ENCODE peak calls at places on chromosomes 11 and 22, in five cellular contexts. H, L, Y, N and W are unnamed samples.

GRCh38 chr11:134543144-134544044 is 131.4 kb upstream of the B3GAT1 start:
- DNase-seq in H (no peak), Y (no peak), L (no peak), N (peak; percentile 25), W (no peak)

GRCh38 chr11:66743271-66743968 is 14.4 kb upstream of the SPTBN2 start:
- DNase-seq in Y (no peak), H (no peak), N (peak; percentile 70), L (no peak), W (no peak)

GRCh38 chr11:57761301-57762234 is at the start of gene CTNND1:
- DNase-seq in H (peak; percentile 91), N (peak; percentile 88), Y (peak; percentile 87), L (peak; percentile 87), W (no peak)

GRCh38 chr11:105137286-105137685 is 2.3 kb downstream of the CARD18 start:
- DNase-seq in N (no peak), L (no peak), Y (no peak), H (no peak), W (no peak)

GRCh38 chr22:44981857-44982256 is 27.9 kb downstream of the PHF21B start:
- DNase-seq in L (no peak), N (no peak), Y (no peak), H (no peak), W (no peak)

GRCh38 chr11:61293869-61294716 is 1.0 kb downstream of the VWCE start:
- DNase-seq in N (no peak), Y (peak; percentile 80), L (peak; percentile 73), H (peak; percentile 80), W (no peak)

GRCh38 chr22:46355996-46356471 is 20.5 kb downstream of the TRMU start:
- DNase-seq in Y (no peak), L (no peak), N (no peak), H (peak; percentile 52), W (no peak)

GRCh38 chr11:32893947-32894827 is 1.6 kb downstream of the QSER1 start:
- DNase-seq in L (peak; percentile 66), H (no peak), N (no peak), Y (peak; percentile 65), W (no peak)

GRCh38 chr11:48172818-48173609 is 43.6 kb upstream of the OR4B1 start:
- DNase-seq in Y (peak; percentile 73), L (peak; percentile 65), N (peak; percentile 58), H (peak; percentile 72), W (no peak)

GRCh38 chr22:28243539-28243938 is 324.5 kb upstream of the PITPNB start:
- DNase-seq in H (no peak), N (no peak), Y (no peak), L (no peak), W (no peak)

GRCh38 chr11:126172596-126173038 is 38.8 kb downstream of the RPUSD4 start:
- DNase-seq in H (no peak), L (no peak), N (no peak), Y (no peak), W (no peak)

GRCh38 chr11:77090373-77091111 is 12.1 kb upstream of the OMP start:
- DNase-seq in H (peak; percentile 49), N (no peak), Y (no peak), L (no peak), W (no peak)

GRCh38 chr22:42627981-42628380 is 12.4 kb downstream of the ATP5MGL start:
- DNase-seq in L (no peak), Y (no peak), N (no peak), H (no peak), W (no peak)

GRCh38 chr11:45534132-45534531 is 131.3 kb downstream of the CHST1 start:
- DNase-seq in N (no peak), Y (no peak), H (no peak), L (no peak), W (no peak)

GRCh38 chr11:33704240-33705002 is 3.8 kb upstream of the C11orf91 start:
- DNase-seq in Y (no peak), H (no peak), N (no peak), L (no peak), W (no peak)

GRCh38 chr11:128472128-128473110 is 114.9 kb downstream of the ETS1 start:
- DNase-seq in L (peak; percentile 60), N (no peak), H (no peak), Y (peak; percentile 56), W (peak; percentile 86)

GRCh38 chr22:41722496-41722895 is 23.2 kb downstream of the MEI1 start:
- DNase-seq in L (no peak), Y (no peak), H (no peak), N (no peak), W (no peak)

GRCh38 chr11:33040127-33040861 is 922 bp downstream of the TCP11L1 start:
- DNase-seq in N (no peak), Y (peak; percentile 66), H (no peak), L (peak; percentile 71), W (no peak)

GRCh38 chr22:47595122-47595521 is 832.7 kb downstream of the TBC1D22A start:
- DNase-seq in N (no peak), Y (no peak), L (no peak), H (no peak), W (no peak)

GRCh38 chr11:96107143-96107829 is 183.4 kb upstream of the MTMR2 start:
- DNase-seq in L (no peak), H (no peak), Y (no peak), N (no peak), W (no peak)

GRCh38 chr22:17633217-17633997 is 4.9 kb upstream of the ATP6V1E1 start:
- DNase-seq in N (no peak), H (no peak), L (no peak), Y (no peak), W (no peak)

GRCh38 chr22:37283393-37283937 is 1.2 kb downstream of the CYTH4 start:
- DNase-seq in Y (no peak), N (no peak), H (no peak), L (no peak), W (no peak)

GRCh38 chr22:25453557-25453956 is 110.9 kb upstream of the GRK3 start:
- DNase-seq in L (no peak), N (no peak), Y (no peak), H (no peak), W (no peak)

GRCh38 chr11:29124436-29124835 is 892.4 kb downstream of the KCNA4 start:
- DNase-seq in Y (no peak), N (no peak), H (no peak), L (no peak), W (no peak)

GRCh38 chr22:39958916-39959639 is 1.1 kb upstream of the TMA7B start:
- DNase-seq in L (no peak), N (no peak), Y (no peak), H (no peak), W (no peak)

GRCh38 chr11:33383920-33384209 is 126.7 kb downstream of the HIPK3 start:
- DNase-seq in Y (no peak), N (no peak), H (no peak), L (no peak), W (no peak)

DNA sequence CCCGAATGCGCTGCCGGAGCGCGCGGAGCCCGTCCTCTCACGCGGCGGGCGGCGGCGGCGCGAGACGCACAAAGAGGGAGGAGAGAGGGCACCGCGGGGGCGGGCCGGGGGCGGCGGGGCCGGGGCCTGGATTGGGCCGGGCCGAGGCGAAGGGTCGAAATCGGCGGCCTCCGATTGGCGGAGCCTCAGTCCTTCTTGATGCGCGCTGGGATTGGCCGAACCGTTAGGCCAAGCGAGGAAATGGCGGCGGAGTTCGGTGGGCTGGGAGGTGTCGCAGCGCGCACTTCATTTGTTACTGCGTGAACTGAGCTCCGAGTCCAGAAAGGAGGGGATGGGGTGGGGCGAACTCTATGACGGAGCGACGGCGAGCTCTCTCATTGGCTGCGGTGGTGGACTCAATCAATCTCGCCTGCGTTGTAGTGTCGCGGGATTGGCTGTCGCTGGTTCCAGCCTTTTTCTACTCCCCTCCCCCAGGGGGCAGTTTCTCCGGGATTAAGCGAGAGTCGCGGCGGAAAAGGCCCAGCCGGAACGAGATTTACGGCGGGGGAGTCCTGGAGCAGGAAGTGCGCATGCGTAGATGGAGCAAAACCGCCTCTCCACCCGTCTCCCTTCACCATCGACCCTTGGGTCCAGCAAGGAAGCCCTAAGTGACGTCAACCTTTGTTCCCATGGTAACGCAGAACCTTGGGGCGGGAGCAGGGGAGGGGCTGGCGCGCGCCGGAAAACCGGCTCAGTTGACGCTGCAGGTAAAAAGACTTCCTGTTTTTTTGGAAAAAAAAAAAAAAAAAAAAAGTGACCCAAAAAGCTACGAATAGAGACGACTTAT is at the start of gene SF1:
- DNase-seq in H (peak; percentile 99), N (peak; percentile 99), L (peak; percentile 97), Y (peak; percentile 97), W (peak; percentile 100)
- TF ChIP-seq CTCF in H (no peak), N (no peak), L (peak; percentile 16), Y (no peak), W (no peak)

GRCh38 chr11:18650353-18650752 is 16.2 kb upstream of the SPTY2D1 start:
- DNase-seq in N (no peak), Y (no peak), L (no peak), H (no peak), W (no peak)

GRCh38 chr11:18650859-18651557 is 16.9 kb upstream of the SPTY2D1 start:
- DNase-seq in H (no peak), N (peak; percentile 40), Y (peak; percentile 68), L (peak; percentile 57), W (peak; percentile 72)
- TF ChIP-seq CTCF in H (peak; percentile 54), N (peak; percentile 38), Y (peak; percentile 57), L (peak; percentile 79), W (peak; percentile 82)

DNA sequence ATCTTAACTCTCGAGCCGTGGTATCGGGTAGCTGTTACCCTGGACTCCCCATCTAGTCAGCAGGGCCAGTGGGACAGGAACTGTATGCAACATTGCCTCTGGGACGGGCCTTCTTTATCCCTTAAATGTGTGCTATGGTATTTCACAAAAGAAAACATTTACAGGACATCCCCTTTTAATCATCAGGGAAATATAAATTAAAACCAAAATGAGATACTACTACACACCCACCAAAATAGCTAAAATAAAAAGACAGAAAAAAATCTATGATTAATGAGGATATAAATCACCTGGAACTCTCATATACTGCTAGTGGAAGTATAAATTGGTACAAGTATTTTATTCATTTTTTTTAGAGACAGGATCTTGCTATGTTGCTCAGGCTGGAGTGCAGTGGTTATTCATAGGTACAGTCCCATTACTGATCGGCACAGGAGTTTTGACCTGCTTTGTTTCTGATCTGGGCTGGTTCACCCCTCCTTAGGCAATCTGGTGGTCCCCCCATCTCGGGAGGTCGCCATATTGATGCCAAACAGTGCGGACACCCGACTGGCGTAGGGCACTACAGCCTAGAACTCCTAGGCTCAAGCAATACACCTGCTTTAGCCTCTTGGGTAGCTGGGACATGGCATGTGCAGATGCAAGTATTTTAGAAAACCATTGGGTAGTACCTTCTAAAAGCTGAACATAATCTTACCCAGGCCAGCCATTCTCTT is 9.3 kb downstream of the RSPH14 start:
- DNase-seq in N (no peak), L (no peak), H (no peak), Y (no peak), W (no peak)
- TF ChIP-seq CTCF in N (no peak), L (no peak), H (no peak), Y (no peak), W (no peak)

DNA sequence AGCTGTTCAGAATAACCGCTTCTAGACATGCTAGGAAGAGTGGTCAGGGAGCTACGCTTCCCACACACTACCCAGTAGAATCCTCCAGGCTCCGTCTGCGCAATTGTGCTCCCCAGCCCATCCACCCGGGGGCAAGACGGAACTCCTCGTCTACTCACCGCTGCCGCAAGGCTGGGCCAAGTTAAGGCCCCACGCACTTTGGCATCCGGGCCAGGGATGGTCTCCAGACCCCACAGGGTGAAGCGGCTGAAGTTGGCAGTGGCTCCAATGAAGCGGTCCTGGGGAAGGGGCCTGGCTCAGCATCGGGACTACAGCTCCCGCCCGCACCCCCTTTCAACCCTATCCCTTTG is 736 bp downstream of the RNASEH2C start:
- DNase-seq in N (no peak), Y (no peak), L (no peak), H (no peak), W (no peak)
- TF ChIP-seq CTCF in N (no peak), Y (no peak), L (no peak), H (no peak), W (no peak)